ENCODE peak calls at places on chromosome 7, in five cellular contexts. G is H1, I is neuronal stem cell, Z is IMR-90, C is trophoblast cell. L is an unnamed sample. For H3K36me3, the result is how much of the 10 kb centered on the place peaks cover.

GRCh38 chr7:8442814-8443304 is 9.4 kb downstream of the NXPH1 start:
- DNase-seq in I (peak), C (peak), G (no peak), Z (no peak), L (peak)

GRCh38 chr7:118590107-118590506 is 365.6 kb downstream of the ANKRD7 start:
- DNase-seq in G (no peak), Z (no peak), I (no peak), C (no peak), L (peak)

GRCh38 chr7:70608229-70608628 is 523.7 kb upstream of the GALNT17 start:
- DNase-seq in C (no peak), Z (no peak), I (no peak), G (no peak), L (no peak)

GRCh38 chr7:128869138-128869943 is 6.7 kb downstream of the ATP6V1F start:
- DNase-seq in G (no peak), I (peak), Z (peak), C (peak), L (peak)

GRCh38 chr7:44290250-44290616 is 35.2 kb downstream of the CAMK2B start:
- DNase-seq in Z (no peak), G (no peak), C (no peak), I (no peak), L (no peak)

GRCh38 chr7:88254721-88255120 is 34.9 kb upstream of the SRI start:
- DNase-seq in Z (no peak), C (peak), G (no peak), I (no peak), L (no peak)

GRCh38 chr7:55515569-55516279 is 56.6 kb downstream of the VOPP1 start:
- DNase-seq in I (no peak), G (no peak), Z (no peak), C (no peak), L (no peak)

GRCh38 chr7:92061154-92061553 is 73.1 kb downstream of the CYP51A1 start:
- DNase-seq in G (no peak), I (no peak), Z (no peak), C (no peak), L (no peak)

GRCh38 chr7:17690030-17690429 is 250.3 kb downstream of the SNX13 start:
- DNase-seq in I (no peak), C (peak), Z (peak), G (no peak), L (no peak)

GRCh38 chr7:28855538-28856217 is 102.5 kb downstream of the TRIL start:
- DNase-seq in C (peak), I (no peak), Z (peak), G (no peak), L (peak)

GRCh38 chr7:15317215-15317614 is 244.6 kb downstream of the AGMO start:
- DNase-seq in I (no peak), Z (no peak), C (no peak), G (no peak), L (no peak)

GRCh38 chr7:105010538-105011523 is 3.2 kb upstream of the KMT2E start:
- DNase-seq in I (no peak), C (no peak), Z (peak), G (no peak), L (peak)

GRCh38 chr7:151455690-151456089 is 15.7 kb upstream of the CRYGN start:
- DNase-seq in C (no peak), Z (no peak), G (no peak), I (no peak), L (no peak)

GRCh38 chr7:22980422-22980821 is 33.5 kb downstream of the HYCC1 start:
- DNase-seq in G (no peak), C (peak), Z (peak), I (no peak), L (no peak)

GRCh38 chr7:158377800-158378623 is 209.6 kb downstream of the PTPRN2 start:
- DNase-seq in I (no peak), G (no peak), C (no peak), Z (no peak), L (no peak)

GRCh38 chr7:107690611-107691010 is 30.0 kb downstream of the SLC26A4 start:
- DNase-seq in Z (peak), I (no peak), G (no peak), C (no peak), L (no peak)

GRCh38 chr7:66504131-66504530 is 124.5 kb upstream of the KCTD7 start:
- DNase-seq in G (no peak), C (no peak), I (no peak), Z (no peak), L (no peak)

GRCh38 chr7:44104880-44105771 is 981 bp downstream of the AEBP1 start:
- DNase-seq in Z (peak), G (no peak), I (peak), C (no peak), L (peak)

GRCh38 chr7:148481965-148482626 is 108.5 kb upstream of the C7orf33 start:
- DNase-seq in C (no peak), G (no peak), I (no peak), Z (no peak), L (peak)

GRCh38 chr7:132532237-132532734 is 44.0 kb downstream of the PLXNA4 start:
- DNase-seq in G (no peak), C (no peak), Z (no peak), I (no peak), L (no peak)

GRCh38 chr7:28840515-28841125 is 117.5 kb downstream of the TRIL start:
- DNase-seq in I (no peak), G (no peak), Z (no peak), C (no peak), L (peak)

GRCh38 chr7:93115796-93116195 is 2.0 kb downstream of the SAMD9 start:
- DNase-seq in I (no peak), Z (peak), C (no peak), G (no peak), L (no peak)

GRCh38 chr7:71752171-71752935 is 620.4 kb downstream of the GALNT17 start:
- DNase-seq in C (no peak), I (peak), G (peak), Z (no peak), L (peak)

GRCh38 chr7:70271617-70272081 is 673.4 kb downstream of the AUTS2 start:
- DNase-seq in Z (no peak), C (no peak), G (no peak), I (no peak), L (no peak)

GRCh38 chr7:2934211-2934731 is 90.2 kb upstream of the GNA12 start:
- DNase-seq in C (peak), I (no peak), Z (peak), G (no peak), L (peak)

GRCh38 chr7:158123753-158124152 is 463.9 kb downstream of the PTPRN2 start:
- DNase-seq in G (no peak), C (no peak), Z (no peak), I (no peak), L (no peak)

GRCh38 chr7:149633976-149634945 is 136.7 kb upstream of the ZNF746 start:
- DNase-seq in I (no peak), G (no peak), C (no peak), Z (no peak), L (no peak)

GRCh38 chr7:22578048-22578770 is 78.2 kb upstream of the STEAP1B start:
- DNase-seq in G (no peak), C (peak), I (no peak), Z (peak), L (no peak)

GRCh38 chr7:68321076-68321639 is 1277.1 kb upstream of the AUTS2 start:
- DNase-seq in C (no peak), Z (no peak), I (no peak), G (no peak), L (peak)

GRCh38 chr7:119545118-119545517 is 727.9 kb upstream of the KCND2 start:
- DNase-seq in Z (peak), C (no peak), G (no peak), I (no peak), L (peak)

GRCh38 chr7:139682136-139683013 is 95.4 kb downstream of the HIPK2 start:
- DNase-seq in Z (peak), I (no peak), C (no peak), G (no peak), L (peak)
- H3K23ac ChIP-seq in Z (peak), I (peak), C (no peak), G (no peak), L (no peak)

DNA sequence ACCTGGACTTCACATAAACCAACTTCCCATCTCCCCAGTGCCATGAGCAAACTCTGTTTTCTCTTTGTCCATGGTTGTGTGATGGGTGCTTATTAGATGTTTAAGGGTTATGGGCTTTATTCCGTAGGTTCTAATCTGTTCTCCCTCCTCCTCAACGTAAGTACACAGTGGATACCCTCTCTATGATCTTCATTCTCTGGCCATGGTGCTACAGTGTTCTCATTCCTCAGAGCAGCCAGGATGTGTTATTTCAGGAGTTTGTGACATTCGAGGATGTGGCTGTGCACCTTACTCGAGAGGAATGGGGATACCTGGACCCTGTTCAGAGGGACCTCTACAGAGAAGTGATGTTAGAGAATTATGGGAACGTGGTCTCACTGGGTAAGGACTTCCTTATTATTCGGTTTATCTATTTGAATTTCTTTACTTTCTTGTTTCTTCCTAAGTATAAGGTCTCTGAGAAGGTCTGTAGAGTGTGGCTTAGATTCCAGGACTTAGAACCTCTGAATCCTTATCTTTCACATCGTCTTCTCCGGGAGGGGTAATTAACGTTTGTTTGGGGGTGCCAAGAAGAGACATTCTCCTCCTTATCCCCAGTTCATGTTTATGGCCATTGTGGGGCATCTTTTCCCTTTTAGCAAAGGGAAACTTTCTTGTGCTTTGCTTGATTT is 3.8 kb downstream of the ZNF655 start:
- DNase-seq in C (no peak), Z (no peak), G (no peak), I (no peak), L (no peak)
- H3K36me3 ChIP-seq in C (under half), Z (under half), G (under half), I (half or more), L (under half)

GRCh38 chr7:141157138-141157765 is 83.4 kb downstream of the TMEM178B start:
- DNase-seq in G (no peak), I (no peak), C (no peak), Z (no peak), L (no peak)

GRCh38 chr7:141161959-141162547 is 88.2 kb downstream of the TMEM178B start:
- DNase-seq in I (no peak), G (no peak), C (no peak), Z (no peak), L (no peak)

GRCh38 chr7:141160246-141160855 is 86.5 kb downstream of the TMEM178B start:
- DNase-seq in Z (no peak), G (no peak), I (no peak), C (no peak), L (no peak)

GRCh38 chr7:141158562-141158961 is 84.7 kb downstream of the TMEM178B start:
- DNase-seq in I (no peak), Z (peak), G (no peak), C (peak), L (peak)

DNA sequence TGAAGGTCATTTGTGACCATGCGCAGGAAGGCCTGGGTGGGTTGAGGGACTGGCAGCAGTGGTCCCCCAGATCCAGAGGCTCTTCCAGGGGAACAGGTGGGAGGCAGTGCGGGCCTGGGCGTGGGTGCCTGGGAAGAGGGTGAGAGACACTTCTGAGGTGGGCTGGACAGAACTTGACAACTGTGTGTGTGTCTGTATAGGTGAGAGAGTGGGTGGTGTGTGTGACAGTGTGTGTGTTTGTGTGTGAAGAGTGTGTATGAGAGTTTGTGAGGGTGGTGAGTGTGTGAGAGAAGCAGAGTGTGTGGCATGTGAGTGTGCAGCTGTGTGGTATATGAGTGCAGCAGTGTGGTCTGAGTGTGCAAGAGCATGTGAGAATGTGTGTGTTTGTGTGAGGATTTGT is 87.7 kb downstream of the TMEM178B start:
- DNase-seq in I (no peak), C (no peak), G (no peak), Z (no peak), L (no peak)
- H3K23ac ChIP-seq in I (peak), C (no peak), G (no peak), Z (no peak), L (no peak)

DNA sequence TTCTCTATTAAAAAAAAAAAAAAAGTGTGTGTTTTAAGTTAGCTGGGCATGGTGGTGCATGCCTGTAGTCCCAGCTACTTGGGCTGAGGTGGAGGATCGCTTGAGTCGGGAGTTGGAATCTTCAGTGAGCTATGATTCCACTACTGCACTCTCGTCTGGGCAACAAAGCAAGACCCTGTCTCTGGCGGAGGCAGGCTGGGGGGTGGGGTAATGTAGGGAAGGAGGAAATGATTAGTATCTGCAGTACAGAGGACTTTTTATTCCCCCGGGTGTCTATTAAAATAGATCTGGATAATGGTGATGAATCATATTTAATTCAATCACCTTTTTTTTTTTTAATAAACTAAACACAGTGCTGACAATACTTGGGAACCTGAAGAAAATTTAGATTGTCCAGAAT is 6.5 kb downstream of the CBX3 start:
- DNase-seq in C (no peak), G (no peak), Z (no peak), I (no peak), L (no peak)
- H3K36me3 ChIP-seq in C (under half), G (under half), Z (under half), I (half or more), L (under half)

DNA sequence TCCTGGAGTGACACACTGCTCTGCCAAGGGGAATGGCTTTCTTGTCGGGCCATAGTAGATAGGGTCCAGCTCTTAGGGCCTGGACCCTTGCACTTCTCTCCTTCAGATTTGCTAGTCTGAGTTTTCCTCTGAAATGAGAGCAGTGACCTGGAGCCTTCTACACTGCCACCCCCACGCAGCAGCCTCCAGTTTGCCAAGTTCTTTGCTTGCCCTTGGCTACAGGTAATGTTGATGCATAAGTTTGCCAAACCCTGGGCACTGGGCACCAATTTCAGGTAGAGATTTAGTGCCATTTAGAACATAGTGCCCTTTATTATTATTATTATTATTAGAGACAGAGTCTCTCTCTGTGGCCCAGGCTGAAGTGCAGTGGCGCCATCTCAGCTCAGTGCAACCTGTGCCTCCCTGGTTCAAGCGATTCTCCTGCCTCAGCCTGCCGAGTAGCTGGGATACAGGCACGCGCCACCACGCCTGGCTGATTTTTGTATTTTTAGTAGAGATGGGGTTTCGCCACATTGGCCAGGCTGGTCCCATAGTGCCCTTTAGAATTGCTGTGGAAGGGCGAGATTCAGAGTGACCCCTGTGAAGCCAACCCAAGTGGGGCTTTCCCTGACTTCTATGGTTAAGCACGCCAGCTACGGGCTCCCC is 14.5 kb downstream of the EEPD1 start:
- DNase-seq in I (no peak), Z (no peak), G (no peak), C (no peak), L (no peak)
- H3K23ac ChIP-seq in I (no peak), Z (no peak), G (no peak), C (no peak), L (no peak)

L was measured in mesendoderm.